ENCODE peak calls at places on chromosomes 1 and 21, in ten cellular contexts. One of them, this sample, is unnamed.

GRCh38 chr21:44931501-44932365 is 8.1 kb upstream of the SLX9 start:
- DNase-seq in GM13977: peak
- DNase-seq in IMR-90: no peak
- DNase-seq in Peyer's patch: no peak
- DNase-seq in fibroblast of lung: no peak
- DNase-seq in GM20000: peak
- DNase-seq in PC-3: peak
- DNase-seq in HCT116: no peak
- DNase-seq in GM13976: peak
- DNase-seq in tibial nerve: no peak
- DNase-seq in this sample: no peak

GRCh38 chr1:45686081-45687013 is at the start of gene GPBP1L1:
- DNase-seq in GM13977: peak
- DNase-seq in IMR-90: peak
- DNase-seq in Peyer's patch: peak
- DNase-seq in fibroblast of lung: peak
- DNase-seq in GM20000: peak
- DNase-seq in PC-3: peak
- DNase-seq in HCT116: peak
- DNase-seq in GM13976: peak
- DNase-seq in tibial nerve: peak
- DNase-seq in this sample: peak

GRCh38 chr1:27035344-27035743 is 22.7 kb upstream of the TENT5B start:
- DNase-seq in GM13977: no peak
- DNase-seq in IMR-90: no peak
- DNase-seq in Peyer's patch: no peak
- DNase-seq in fibroblast of lung: no peak
- DNase-seq in GM20000: no peak
- DNase-seq in PC-3: no peak
- DNase-seq in HCT116: no peak
- DNase-seq in GM13976: no peak
- DNase-seq in tibial nerve: no peak
- DNase-seq in this sample: no peak

GRCh38 chr1:53332833-53333232 is 5.0 kb upstream of the LRP8 start:
- DNase-seq in GM13977: no peak
- DNase-seq in IMR-90: no peak
- DNase-seq in Peyer's patch: peak
- DNase-seq in fibroblast of lung: no peak
- DNase-seq in GM20000: no peak
- DNase-seq in PC-3: no peak
- DNase-seq in HCT116: no peak
- DNase-seq in GM13976: no peak
- DNase-seq in tibial nerve: no peak
- DNase-seq in this sample: no peak

GRCh38 chr1:172697463-172698100 is 38.7 kb downstream of the FASLG start:
- DNase-seq in GM13977: no peak
- DNase-seq in IMR-90: no peak
- DNase-seq in Peyer's patch: no peak
- DNase-seq in fibroblast of lung: no peak
- DNase-seq in GM20000: no peak
- DNase-seq in PC-3: no peak
- DNase-seq in HCT116: no peak
- DNase-seq in GM13976: no peak
- DNase-seq in tibial nerve: no peak
- DNase-seq in this sample: no peak

GRCh38 chr1:228174482-228175315 is 9.1 kb downstream of the IBA57 start:
- DNase-seq in GM13977: no peak
- DNase-seq in IMR-90: no peak
- DNase-seq in Peyer's patch: no peak
- DNase-seq in fibroblast of lung: no peak
- DNase-seq in GM20000: peak
- DNase-seq in PC-3: peak
- DNase-seq in HCT116: peak
- DNase-seq in GM13976: peak
- DNase-seq in tibial nerve: no peak
- DNase-seq in this sample: no peak

GRCh38 chr1:108583757-108584156 is 23.9 kb downstream of the EEIG2 start:
- DNase-seq in GM13977: no peak
- DNase-seq in IMR-90: no peak
- DNase-seq in Peyer's patch: no peak
- DNase-seq in fibroblast of lung: no peak
- DNase-seq in GM20000: no peak
- DNase-seq in PC-3: no peak
- DNase-seq in HCT116: no peak
- DNase-seq in GM13976: no peak
- DNase-seq in tibial nerve: no peak
- DNase-seq in this sample: no peak

GRCh38 chr1:224617410-224618361 is 1.6 kb downstream of the CNIH3 start:
- DNase-seq in GM13977: peak
- DNase-seq in IMR-90: no peak
- DNase-seq in Peyer's patch: no peak
- DNase-seq in fibroblast of lung: peak
- DNase-seq in GM20000: no peak
- DNase-seq in PC-3: no peak
- DNase-seq in HCT116: no peak
- DNase-seq in GM13976: no peak
- DNase-seq in tibial nerve: no peak
- DNase-seq in this sample: no peak

GRCh38 chr21:15221799-15222386 is 157.1 kb upstream of the NRIP1 start:
- DNase-seq in GM13977: no peak
- DNase-seq in IMR-90: peak
- DNase-seq in Peyer's patch: no peak
- DNase-seq in fibroblast of lung: peak
- DNase-seq in GM20000: no peak
- DNase-seq in PC-3: peak
- DNase-seq in HCT116: peak
- DNase-seq in GM13976: no peak
- DNase-seq in tibial nerve: no peak
- DNase-seq in this sample: peak
- TF ChIP-seq CTCF in GM13977: no peak
- TF ChIP-seq CTCF in IMR-90: no peak
- TF ChIP-seq CTCF in Peyer's patch: no peak
- TF ChIP-seq CTCF in fibroblast of lung: no peak
- TF ChIP-seq CTCF in GM20000: no peak
- TF ChIP-seq CTCF in PC-3: no peak
- TF ChIP-seq CTCF in HCT116: no peak
- TF ChIP-seq CTCF in GM13976: no peak
- TF ChIP-seq CTCF in tibial nerve: no peak
- TF ChIP-seq CTCF in this sample: no peak

GRCh38 chr1:154792899-154793298 is 77.2 kb downstream of the KCNN3 start:
- DNase-seq in GM13977: no peak
- DNase-seq in IMR-90: no peak
- DNase-seq in Peyer's patch: no peak
- DNase-seq in fibroblast of lung: no peak
- DNase-seq in GM20000: no peak
- DNase-seq in PC-3: no peak
- DNase-seq in HCT116: no peak
- DNase-seq in GM13976: no peak
- DNase-seq in tibial nerve: no peak
- DNase-seq in this sample: no peak

GRCh38 chr1:154793674-154794073 is 76.4 kb downstream of the KCNN3 start:
- DNase-seq in GM13977: no peak
- DNase-seq in IMR-90: no peak
- DNase-seq in Peyer's patch: no peak
- DNase-seq in fibroblast of lung: no peak
- DNase-seq in GM20000: no peak
- DNase-seq in PC-3: no peak
- DNase-seq in HCT116: no peak
- DNase-seq in GM13976: no peak
- DNase-seq in tibial nerve: no peak
- DNase-seq in this sample: no peak

GRCh38 chr1:154788886-154789285 is 81.2 kb downstream of the KCNN3 start:
- DNase-seq in GM13977: no peak
- DNase-seq in IMR-90: no peak
- DNase-seq in Peyer's patch: no peak
- DNase-seq in fibroblast of lung: no peak
- DNase-seq in GM20000: no peak
- DNase-seq in PC-3: no peak
- DNase-seq in HCT116: no peak
- DNase-seq in GM13976: no peak
- DNase-seq in tibial nerve: no peak
- DNase-seq in this sample: no peak

GRCh38 chr1:154794608-154795007 is 75.5 kb downstream of the KCNN3 start:
- DNase-seq in GM13977: no peak
- DNase-seq in IMR-90: no peak
- DNase-seq in Peyer's patch: no peak
- DNase-seq in fibroblast of lung: no peak
- DNase-seq in GM20000: no peak
- DNase-seq in PC-3: no peak
- DNase-seq in HCT116: no peak
- DNase-seq in GM13976: no peak
- DNase-seq in tibial nerve: no peak
- DNase-seq in this sample: no peak

DNA sequence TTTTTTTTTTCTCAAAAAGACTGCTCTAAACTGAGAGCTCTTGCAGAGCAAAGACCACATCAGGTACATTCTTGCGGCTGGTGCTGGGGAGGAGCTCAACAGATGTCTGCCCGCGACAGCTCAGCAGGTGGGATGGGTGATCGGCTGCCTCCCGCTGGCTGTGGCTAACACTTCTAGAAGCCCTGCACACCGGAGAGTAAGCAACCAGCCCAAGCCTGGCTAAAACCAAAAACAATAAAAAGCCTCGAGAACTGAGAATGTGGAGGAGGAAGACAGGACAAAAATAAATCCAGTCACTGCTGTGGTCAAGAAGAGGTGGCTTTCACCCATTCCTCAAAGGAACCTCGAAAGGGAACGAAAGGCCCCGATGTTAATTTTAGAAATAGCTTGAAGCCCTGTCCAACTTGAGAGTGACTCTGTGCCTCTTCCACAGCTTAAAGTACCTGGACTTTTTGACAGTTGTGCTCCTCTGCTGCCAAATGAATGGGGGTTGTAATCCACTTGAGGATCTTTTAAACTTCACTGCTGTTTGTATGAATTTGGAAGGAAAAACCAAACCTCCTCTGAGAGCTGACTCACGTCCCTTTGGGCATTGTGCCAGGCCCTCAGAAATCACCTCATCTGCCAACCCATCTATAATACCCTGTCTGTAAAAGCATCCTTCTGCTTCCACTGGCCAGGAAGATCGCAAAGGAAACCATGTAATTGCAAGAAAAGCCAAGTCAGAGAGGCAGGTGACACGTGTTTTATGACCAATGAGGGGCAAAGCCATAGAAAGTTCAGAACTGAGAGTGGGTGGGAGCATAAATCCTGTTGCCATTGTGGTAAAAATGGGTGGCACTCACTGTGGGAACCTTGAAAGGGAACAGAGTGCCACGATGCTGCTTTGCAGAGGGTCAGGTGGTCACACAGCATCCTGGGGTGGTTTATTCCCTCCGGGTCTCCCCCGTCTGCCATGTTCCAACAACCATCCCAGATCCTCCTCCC is 78.5 kb downstream of the KCNN3 start:
- DNase-seq in GM13977: peak
- DNase-seq in IMR-90: peak
- DNase-seq in Peyer's patch: no peak
- DNase-seq in fibroblast of lung: peak
- DNase-seq in GM20000: peak
- DNase-seq in PC-3: peak
- DNase-seq in HCT116: peak
- DNase-seq in GM13976: peak
- DNase-seq in tibial nerve: no peak
- DNase-seq in this sample: no peak
- TF ChIP-seq CTCF in GM13977: peak
- TF ChIP-seq CTCF in IMR-90: no peak
- TF ChIP-seq CTCF in Peyer's patch: no peak
- TF ChIP-seq CTCF in fibroblast of lung: no peak
- TF ChIP-seq CTCF in GM20000: no peak
- TF ChIP-seq CTCF in PC-3: no peak
- TF ChIP-seq CTCF in HCT116: peak
- TF ChIP-seq CTCF in GM13976: peak
- TF ChIP-seq CTCF in tibial nerve: no peak
- TF ChIP-seq CTCF in this sample: no peak

GRCh38 chr1:197899037-197899436 is 3.4 kb upstream of the C1orf53 start:
- DNase-seq in GM13977: no peak
- DNase-seq in IMR-90: no peak
- DNase-seq in Peyer's patch: no peak
- DNase-seq in fibroblast of lung: no peak
- DNase-seq in GM20000: no peak
- DNase-seq in PC-3: no peak
- DNase-seq in HCT116: no peak
- DNase-seq in GM13976: no peak
- DNase-seq in tibial nerve: no peak
- DNase-seq in this sample: no peak

GRCh38 chr1:197902131-197902453 is 338 bp upstream of the C1orf53 start:
- DNase-seq in GM13977: no peak
- DNase-seq in IMR-90: no peak
- DNase-seq in Peyer's patch: no peak
- DNase-seq in fibroblast of lung: no peak
- DNase-seq in GM20000: no peak
- DNase-seq in PC-3: no peak
- DNase-seq in HCT116: no peak
- DNase-seq in GM13976: no peak
- DNase-seq in tibial nerve: no peak
- DNase-seq in this sample: no peak

GRCh38 chr1:197892684-197893083 is 9.7 kb upstream of the C1orf53 start:
- DNase-seq in GM13977: no peak
- DNase-seq in IMR-90: no peak
- DNase-seq in Peyer's patch: no peak
- DNase-seq in fibroblast of lung: no peak
- DNase-seq in GM20000: no peak
- DNase-seq in PC-3: no peak
- DNase-seq in HCT116: no peak
- DNase-seq in GM13976: no peak
- DNase-seq in tibial nerve: no peak
- DNase-seq in this sample: no peak

GRCh38 chr1:197890936-197891335 is 11.5 kb upstream of the C1orf53 start:
- DNase-seq in GM13977: no peak
- DNase-seq in IMR-90: no peak
- DNase-seq in Peyer's patch: no peak
- DNase-seq in fibroblast of lung: no peak
- DNase-seq in GM20000: no peak
- DNase-seq in PC-3: no peak
- DNase-seq in HCT116: no peak
- DNase-seq in GM13976: no peak
- DNase-seq in tibial nerve: no peak
- DNase-seq in this sample: no peak

GRCh38 chr1:197896301-197896700 is 6.1 kb upstream of the C1orf53 start:
- DNase-seq in GM13977: no peak
- DNase-seq in IMR-90: no peak
- DNase-seq in Peyer's patch: no peak
- DNase-seq in fibroblast of lung: no peak
- DNase-seq in GM20000: no peak
- DNase-seq in PC-3: no peak
- DNase-seq in HCT116: no peak
- DNase-seq in GM13976: no peak
- DNase-seq in tibial nerve: no peak
- DNase-seq in this sample: no peak
- TF ChIP-seq CTCF in GM13977: no peak
- TF ChIP-seq CTCF in IMR-90: no peak
- TF ChIP-seq CTCF in Peyer's patch: no peak
- TF ChIP-seq CTCF in fibroblast of lung: no peak
- TF ChIP-seq CTCF in GM20000: no peak
- TF ChIP-seq CTCF in PC-3: no peak
- TF ChIP-seq CTCF in HCT116: no peak
- TF ChIP-seq CTCF in GM13976: no peak
- TF ChIP-seq CTCF in tibial nerve: no peak
- TF ChIP-seq CTCF in this sample: no peak

GRCh38 chr1:210024996-210025395 is 87.0 kb downstream of the SYT14 start:
- DNase-seq in GM13977: no peak
- DNase-seq in IMR-90: no peak
- DNase-seq in Peyer's patch: no peak
- DNase-seq in fibroblast of lung: no peak
- DNase-seq in GM20000: no peak
- DNase-seq in PC-3: no peak
- DNase-seq in HCT116: no peak
- DNase-seq in GM13976: no peak
- DNase-seq in tibial nerve: no peak
- DNase-seq in this sample: no peak

GRCh38 chr1:210022044-210022443 is 84.0 kb downstream of the SYT14 start:
- DNase-seq in GM13977: no peak
- DNase-seq in IMR-90: no peak
- DNase-seq in Peyer's patch: no peak
- DNase-seq in fibroblast of lung: no peak
- DNase-seq in GM20000: no peak
- DNase-seq in PC-3: no peak
- DNase-seq in HCT116: no peak
- DNase-seq in GM13976: no peak
- DNase-seq in tibial nerve: no peak
- DNase-seq in this sample: no peak

GRCh38 chr1:210027994-210028393 is 90.0 kb downstream of the SYT14 start:
- DNase-seq in GM13977: no peak
- DNase-seq in IMR-90: no peak
- DNase-seq in Peyer's patch: no peak
- DNase-seq in fibroblast of lung: no peak
- DNase-seq in GM20000: no peak
- DNase-seq in PC-3: no peak
- DNase-seq in HCT116: no peak
- DNase-seq in GM13976: no peak
- DNase-seq in tibial nerve: no peak
- DNase-seq in this sample: no peak

GRCh38 chr1:210024282-210024681 is 86.3 kb downstream of the SYT14 start:
- DNase-seq in GM13977: no peak
- DNase-seq in IMR-90: no peak
- DNase-seq in Peyer's patch: no peak
- DNase-seq in fibroblast of lung: no peak
- DNase-seq in GM20000: no peak
- DNase-seq in PC-3: no peak
- DNase-seq in HCT116: no peak
- DNase-seq in GM13976: no peak
- DNase-seq in tibial nerve: no peak
- DNase-seq in this sample: no peak

GRCh38 chr1:210025870-210026269 is 87.9 kb downstream of the SYT14 start:
- DNase-seq in GM13977: no peak
- DNase-seq in IMR-90: no peak
- DNase-seq in Peyer's patch: no peak
- DNase-seq in fibroblast of lung: no peak
- DNase-seq in GM20000: no peak
- DNase-seq in PC-3: peak
- DNase-seq in HCT116: no peak
- DNase-seq in GM13976: no peak
- DNase-seq in tibial nerve: no peak
- DNase-seq in this sample: no peak
- TF ChIP-seq CTCF in GM13977: no peak
- TF ChIP-seq CTCF in IMR-90: no peak
- TF ChIP-seq CTCF in Peyer's patch: no peak
- TF ChIP-seq CTCF in fibroblast of lung: no peak
- TF ChIP-seq CTCF in GM20000: no peak
- TF ChIP-seq CTCF in PC-3: peak
- TF ChIP-seq CTCF in HCT116: no peak
- TF ChIP-seq CTCF in GM13976: no peak
- TF ChIP-seq CTCF in tibial nerve: no peak
- TF ChIP-seq CTCF in this sample: peak

This sample was measured in AG09319.